ENCODE peak calls at places on chromosomes 2 and 18, in six cellular contexts. J is A549; G is brain microvascular endothelial cell; K is CD8-positive, alpha-beta T cell; O is stomach; B is heart right ventricle. E is an unnamed sample.

GRCh38 chr2:238875531-238876231 is 27.8 kb downstream of the TWIST2 start:
- DNase-seq in G (no peak), B (no peak), O (peak), J (no peak), K (no peak), E (no peak)

GRCh38 chr2:124254621-124255020 is 229.5 kb downstream of the CNTNAP5 start:
- DNase-seq in K (no peak), B (no peak), O (no peak), J (no peak), G (peak), E (no peak)

GRCh38 chr2:12051831-12052230 is 305.4 kb downstream of the LPIN1 start:
- DNase-seq in G (peak), K (no peak), J (no peak), O (no peak), B (no peak), E (no peak)

GRCh38 chr18:811192-812122 is 585 bp downstream of the YES1 start:
- DNase-seq in G (no peak), J (no peak), O (peak), B (peak), K (no peak), E (no peak)

GRCh38 chr2:127122351-127123027 is 15.5 kb upstream of the BIN1 start:
- DNase-seq in K (no peak), J (no peak), G (no peak), B (no peak), O (no peak), E (no peak)

GRCh38 chr2:68157002-68157401 is 686 bp upstream of the PNO1 start:
- DNase-seq in B (peak), K (no peak), G (peak), J (no peak), O (peak), E (no peak)

GRCh38 chr2:117875786-117876185 is 61.3 kb downstream of the DDX18 start:
- DNase-seq in G (no peak), J (no peak), K (no peak), O (no peak), B (no peak), E (no peak)

GRCh38 chr2:3300224-3300623 is 77.4 kb downstream of the EIPR1 start:
- DNase-seq in B (no peak), J (no peak), G (no peak), O (no peak), K (no peak), E (no peak)

GRCh38 chr2:239322414-239323086 is 78.3 kb downstream of the HDAC4 start:
- DNase-seq in J (no peak), G (peak), O (no peak), B (no peak), K (peak), E (no peak)

GRCh38 chr2:88123164-88123974 is 4.5 kb downstream of the FABP1 start:
- DNase-seq in O (no peak), B (no peak), G (no peak), K (no peak), J (no peak), E (no peak)

GRCh38 chr2:88123975-88124917 is 3.6 kb downstream of the FABP1 start:
- DNase-seq in G (no peak), K (no peak), B (no peak), J (no peak), O (no peak), E (no peak)

GRCh38 chr2:88125924-88126771 is 1.7 kb downstream of the FABP1 start:
- DNase-seq in O (no peak), B (no peak), J (no peak), G (no peak), K (no peak), E (no peak)

GRCh38 chr2:88126772-88127637 is 857 bp downstream of the FABP1 start:
- DNase-seq in O (no peak), J (no peak), G (no peak), K (no peak), B (no peak), E (no peak)

GRCh38 chr2:88125344-88125923 is 2.4 kb downstream of the FABP1 start:
- DNase-seq in O (no peak), J (no peak), B (no peak), K (no peak), G (no peak), E (no peak)
- H3K27ac ChIP-seq in O (no peak), J (no peak), B (no peak), K (no peak), G (no peak), E (no peak)

DNA sequence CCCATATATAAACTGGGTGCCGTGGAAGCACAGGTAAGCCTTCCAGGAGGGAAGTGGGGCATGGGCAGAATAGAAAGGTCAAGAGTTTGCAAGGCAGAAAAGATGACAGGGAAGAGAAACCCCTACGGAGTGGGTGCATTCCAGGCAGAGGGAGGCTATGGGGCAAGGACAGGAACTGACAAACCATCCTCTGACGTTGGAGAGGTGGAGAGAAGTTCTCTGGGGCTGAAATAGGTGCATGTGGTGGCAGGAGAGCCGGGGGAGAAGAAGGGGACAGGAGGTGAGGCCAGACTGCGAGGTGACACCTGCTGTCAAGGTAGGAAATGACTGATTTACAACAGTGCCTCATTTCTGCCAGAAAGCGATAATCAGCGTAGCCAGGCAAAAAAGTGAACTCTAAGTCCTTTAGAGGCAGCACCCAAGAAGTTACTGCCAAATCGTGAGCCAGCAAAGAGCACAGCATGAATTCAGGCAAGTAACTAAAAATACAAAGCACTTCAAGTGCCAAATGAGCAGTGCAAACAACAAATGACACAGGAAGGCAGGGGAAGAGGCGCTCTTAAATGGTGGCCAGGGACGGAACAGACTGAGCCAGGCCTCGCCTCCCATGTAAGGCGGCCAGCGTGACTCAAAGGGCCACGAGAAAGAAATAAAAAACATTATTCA is 113.3 kb upstream of the ACVR1C start:
- DNase-seq in G (no peak), B (no peak), J (no peak), O (no peak), K (no peak), E (no peak)
- H3K27ac ChIP-seq in G (no peak), B (no peak), J (no peak), O (no peak), K (no peak), E (no peak)

DNA sequence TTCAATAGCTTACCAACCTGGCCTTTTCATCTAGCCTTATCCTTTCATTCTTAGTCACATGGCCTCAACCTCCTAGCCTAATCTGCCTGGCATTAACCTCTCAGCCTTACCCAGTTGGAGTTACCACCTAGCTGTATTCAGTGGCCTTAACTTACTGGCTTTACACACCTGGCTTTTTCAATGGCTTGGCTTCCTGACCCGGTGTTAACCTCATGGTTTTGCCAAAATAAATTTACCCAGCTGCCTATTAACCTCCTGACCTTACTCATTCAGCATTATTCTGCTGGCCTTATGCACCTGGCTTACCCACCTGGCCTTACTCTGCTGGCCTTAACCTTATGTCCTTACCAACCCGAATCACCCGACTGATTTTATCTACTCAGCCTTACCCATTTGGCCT is 135.5 kb upstream of the ZSWIM2 start:
- DNase-seq in B (no peak), K (no peak), G (no peak), O (peak), J (no peak), E (no peak)
- H3K27ac ChIP-seq in B (no peak), K (no peak), G (no peak), O (no peak), J (no peak), E (no peak)

DNA sequence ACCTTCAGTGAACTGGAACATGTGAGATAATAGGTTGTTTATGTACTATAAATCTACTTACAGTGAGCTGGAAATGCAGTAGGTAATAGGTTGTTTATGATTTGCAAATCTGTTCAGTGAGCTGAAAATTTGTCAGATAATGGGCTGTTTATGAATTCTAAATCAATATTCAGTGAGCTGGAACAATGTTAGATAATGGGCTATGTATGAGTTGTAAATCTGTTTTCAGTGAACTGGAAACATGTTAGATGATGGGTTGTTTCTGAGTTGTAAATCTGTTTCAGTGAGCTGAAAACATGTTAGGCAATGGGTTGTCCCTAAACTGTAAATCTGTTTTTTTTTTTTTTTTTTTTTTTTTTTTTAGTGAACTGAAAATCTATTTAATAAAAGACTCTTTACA is 1472.0 kb downstream of the LRP1B start:
- DNase-seq in O (no peak), B (no peak), K (no peak), G (no peak), J (peak), E (no peak)
- H3K27ac ChIP-seq in O (no peak), B (no peak), K (no peak), G (peak), J (peak), E (no peak)

GRCh38 chr2:55123851-55124269 is 73.6 kb upstream of the RTN4 start:
- DNase-seq in J (no peak), O (no peak), K (no peak), G (no peak), B (no peak), E (peak)
- H3K27ac ChIP-seq in J (no peak), O (no peak), K (no peak), G (no peak), B (no peak), E (peak)

GRCh38 chr2:47092465-47092864 is 62.6 kb downstream of the STPG4 start:
- DNase-seq in K (no peak), G (no peak), J (no peak), O (no peak), B (no peak), E (no peak)

GRCh38 chr2:47088371-47089082 is 66.6 kb downstream of the STPG4 start:
- DNase-seq in B (no peak), K (no peak), O (no peak), G (peak), J (no peak), E (no peak)

GRCh38 chr2:47089083-47089464 is 66.0 kb downstream of the STPG4 start:
- DNase-seq in J (peak), G (peak), O (no peak), K (no peak), B (no peak), E (no peak)

GRCh38 chr2:47093626-47094025 is 61.5 kb downstream of the STPG4 start:
- DNase-seq in B (no peak), O (no peak), G (no peak), J (no peak), K (no peak), E (no peak)

GRCh38 chr2:47091118-47091517 is 64.0 kb downstream of the STPG4 start:
- DNase-seq in K (no peak), B (no peak), G (no peak), J (no peak), O (no peak), E (no peak)
- H3K27ac ChIP-seq in K (no peak), B (no peak), G (no peak), J (peak), O (no peak), E (no peak)

DNA sequence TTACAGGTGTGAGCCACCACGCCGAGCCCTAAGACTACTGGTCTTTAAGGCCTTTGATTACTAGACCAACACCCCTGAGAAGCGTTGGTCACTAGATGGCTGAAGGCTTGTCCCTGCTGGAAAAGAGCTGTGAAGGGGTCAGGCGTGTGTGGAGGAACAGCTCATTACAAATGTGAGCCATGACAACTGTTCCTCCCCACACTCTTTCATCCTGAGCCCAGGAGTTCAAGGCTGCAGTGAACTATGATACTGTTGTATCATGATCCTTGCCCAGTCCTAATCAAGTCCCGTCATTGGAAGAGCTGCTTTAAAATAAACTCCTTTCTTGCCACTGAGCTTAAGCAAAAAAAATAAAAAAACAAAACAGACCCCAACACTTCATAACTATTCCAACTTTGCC is 19.5 kb upstream of the MCFD2 start:
- DNase-seq in G (no peak), J (no peak), B (no peak), O (no peak), K (no peak), E (no peak)
- H3K27ac ChIP-seq in G (no peak), J (no peak), B (no peak), O (no peak), K (no peak), E (no peak)

E was measured in substantia nigra.